ENCODE peak calls at places on chromosome 16, in six cellular contexts. N is cardiac muscle cell; Y is CD4-positive, CD25-positive, alpha-beta regulatory T cell; S is tibial nerve; R is mammary epithelial cell; P is body of pancreas. A is an unnamed sample.
A peak's percentile ranks its signal among the peaks of the same experiment; 100 is the strongest.

GRCh38 chr16:51875834-51876725 is 670.9 kb downstream of the TOX3 start:
- DNase-seq in N (no peak), P (no peak), R (no peak), Y (no peak), S (no peak), A (no peak)

GRCh38 chr16:72442381-72443158 is 270.6 kb upstream of the PMFBP1 start:
- DNase-seq in N (no peak), S (no peak), Y (no peak), R (no peak), P (no peak), A (no peak)

GRCh38 chr16:11097782-11098167 is 153.4 kb downstream of the CLEC16A start:
- DNase-seq in Y (no peak), N (no peak), P (no peak), S (no peak), R (no peak), A (no peak)

GRCh38 chr16:23453338-23454052 is 506 bp upstream of the COG7 start:
- DNase-seq in N (no peak), Y (no peak), P (no peak), R (no peak), S (no peak), A (no peak)

GRCh38 chr16:74627506-74628220 is 20.7 kb upstream of the GLG1 start:
- DNase-seq in Y (no peak), S (peak; percentile 16), R (no peak), P (peak; percentile 53), N (no peak), A (no peak)

GRCh38 chr16:4704913-4705312 is 11.6 kb downstream of the NUDT16L1 start:
- DNase-seq in Y (no peak), P (no peak), N (no peak), R (no peak), S (no peak), A (no peak)

GRCh38 chr16:3180445-3180878 is 7.5 kb upstream of the OR1F1 start:
- DNase-seq in N (no peak), S (no peak), Y (no peak), P (no peak), R (peak; percentile 40), A (peak; percentile 50)

GRCh38 chr16:27446721-27447120 is 44.7 kb downstream of the IL21R start:
- DNase-seq in P (no peak), Y (peak; percentile 74), R (no peak), S (no peak), N (no peak), A (no peak)

GRCh38 chr16:9348912-9349311 is 257.5 kb downstream of the HAPSTR1 start:
- DNase-seq in P (no peak), S (no peak), N (no peak), Y (no peak), R (no peak), A (no peak)

GRCh38 chr16:8572063-8572918 is 18.0 kb downstream of the TMEM114 start:
- DNase-seq in P (no peak), N (no peak), Y (no peak), S (no peak), R (no peak), A (no peak)

GRCh38 chr16:57957396-57958392 is 13.2 kb downstream of the CNGB1 start:
- DNase-seq in S (no peak), Y (no peak), N (no peak), R (no peak), P (no peak), A (no peak)

DNA sequence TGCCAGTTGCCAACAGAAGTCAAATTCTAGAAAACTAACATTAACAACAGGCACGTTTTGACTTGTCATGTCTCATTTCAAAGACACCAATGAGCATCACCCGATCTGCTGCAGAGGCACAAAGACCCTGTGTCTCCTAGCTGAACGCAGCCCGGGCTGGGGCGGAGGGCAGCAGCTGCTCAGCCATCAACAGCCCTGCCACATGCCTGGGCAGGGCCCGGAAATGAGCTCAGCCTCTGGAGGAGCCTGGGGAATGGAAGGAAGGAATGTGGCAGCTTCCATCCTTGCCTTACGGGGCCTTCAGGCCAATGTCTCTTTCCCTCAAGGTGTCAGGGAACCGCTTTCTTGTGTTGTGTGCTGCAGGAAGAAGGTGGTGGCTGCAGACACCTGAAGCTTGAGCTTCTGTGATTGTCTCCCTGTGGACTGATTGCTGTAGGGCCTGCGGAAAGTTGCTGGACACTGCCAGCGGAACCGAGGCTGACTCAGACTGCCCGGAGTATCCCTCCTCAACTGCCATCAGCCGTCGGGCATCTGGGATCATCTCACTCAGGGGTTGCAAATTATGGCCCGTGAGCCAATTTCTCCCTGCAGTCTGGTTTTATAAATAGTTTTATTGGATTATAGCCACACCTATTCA is 7.3 kb downstream of the CDH13 start:
- DNase-seq in R (peak; percentile 94), N (peak; percentile 64), S (no peak), Y (no peak), P (no peak), A (peak; percentile 95)
- H3K27me3 ChIP-seq in R (no peaks in the 10 kb centered on the region), N (peaks cover 3% of the 10 kb centered on the region), S (peaks cover under 1% of the 10 kb centered on the region), Y (peaks cover 3% of the 10 kb centered on the region), P (no peaks in the 10 kb centered on the region), A (no peaks in the 10 kb centered on the region)

DNA sequence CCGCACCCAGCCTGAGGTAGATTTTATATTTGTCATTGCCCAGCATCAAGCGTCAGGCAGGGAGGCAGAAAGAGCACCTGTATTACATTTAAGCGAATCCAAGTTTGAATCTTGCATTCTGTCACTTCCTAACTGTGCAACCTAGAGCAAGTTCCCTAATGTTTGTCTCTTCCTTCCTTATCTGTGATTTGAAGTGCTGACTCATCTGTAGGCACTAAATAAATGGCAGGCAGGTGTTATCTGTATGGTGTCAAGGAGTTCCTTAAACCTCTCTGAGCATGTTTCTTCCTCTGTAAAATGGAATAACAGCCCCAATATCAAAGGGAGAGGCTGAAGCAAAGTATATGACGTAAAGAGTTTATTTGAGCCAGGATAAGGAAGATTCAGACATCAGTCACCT is 24.3 kb downstream of the GP2 start:
- DNase-seq in S (no peak), Y (no peak), R (no peak), N (no peak), P (no peak), A (no peak)
- H3K27me3 ChIP-seq in S (no peaks in the 10 kb centered on the region), Y (no peaks in the 10 kb centered on the region), R (no peaks in the 10 kb centered on the region), N (no peaks in the 10 kb centered on the region), P (no peaks in the 10 kb centered on the region), A (no peaks in the 10 kb centered on the region)

GRCh38 chr16:85157372-85157771 is 45.1 kb upstream of the CIBAR2 start:
- DNase-seq in N (no peak), P (no peak), Y (no peak), R (no peak), S (no peak), A (no peak)

GRCh38 chr16:85158702-85159225 is 46.5 kb upstream of the CIBAR2 start:
- DNase-seq in Y (no peak), N (no peak), S (no peak), P (no peak), R (no peak), A (no peak)

GRCh38 chr16:85156869-85157268 is 44.6 kb upstream of the CIBAR2 start:
- DNase-seq in Y (no peak), N (no peak), P (no peak), R (no peak), S (no peak), A (no peak)

GRCh38 chr16:85159226-85159980 is 47.1 kb upstream of the CIBAR2 start:
- DNase-seq in R (no peak), N (no peak), Y (no peak), S (no peak), P (no peak), A (no peak)

GRCh38 chr16:85157813-85158701 is 45.8 kb upstream of the CIBAR2 start:
- DNase-seq in R (no peak), Y (no peak), P (no peak), N (no peak), S (no peak), A (no peak)
- H3K27me3 ChIP-seq in R (no peaks in the 10 kb centered on the region), Y (no peaks in the 10 kb centered on the region), P (no peaks in the 10 kb centered on the region), N (no peaks in the 10 kb centered on the region), S (no peaks in the 10 kb centered on the region), A (peaks cover 29% of the 10 kb centered on the region)

GRCh38 chr16:1154291-1154886 is 1.5 kb downstream of the CACNA1H start:
- DNase-seq in Y (no peak), R (no peak), S (no peak), N (no peak), P (no peak), A (no peak)
- H3K27me3 ChIP-seq in Y (no peaks in the 10 kb centered on the region), R (peaks cover 47% of the 10 kb centered on the region), S (peaks cover 83% of the 10 kb centered on the region), N (no peaks in the 10 kb centered on the region), P (peaks cover 18% of the 10 kb centered on the region), A (peaks cover 76% of the 10 kb centered on the region)

GRCh38 chr16:12390644-12391043 is 413.0 kb downstream of the CPPED1 start:
- DNase-seq in P (no peak), N (no peak), Y (no peak), R (peak; percentile 14), S (no peak), A (no peak)
- H3K27me3 ChIP-seq in P (no peaks in the 10 kb centered on the region), N (no peaks in the 10 kb centered on the region), Y (no peaks in the 10 kb centered on the region), R (no peaks in the 10 kb centered on the region), S (no peaks in the 10 kb centered on the region), A (no peaks in the 10 kb centered on the region)

GRCh38 chr16:87652386-87652785 is 50.1 kb downstream of the JPH3 start:
- DNase-seq in N (no peak), S (no peak), R (no peak), P (no peak), Y (no peak), A (no peak)

GRCh38 chr16:87648698-87649487 is 46.6 kb downstream of the JPH3 start:
- DNase-seq in P (no peak), R (no peak), S (no peak), N (no peak), Y (no peak), A (no peak)

GRCh38 chr16:87654826-87655225 is 52.5 kb downstream of the JPH3 start:
- DNase-seq in S (no peak), N (no peak), P (no peak), Y (no peak), R (no peak), A (no peak)

GRCh38 chr16:87652799-87653198 is 50.5 kb downstream of the JPH3 start:
- DNase-seq in P (no peak), S (no peak), N (no peak), Y (no peak), R (no peak), A (no peak)

DNA sequence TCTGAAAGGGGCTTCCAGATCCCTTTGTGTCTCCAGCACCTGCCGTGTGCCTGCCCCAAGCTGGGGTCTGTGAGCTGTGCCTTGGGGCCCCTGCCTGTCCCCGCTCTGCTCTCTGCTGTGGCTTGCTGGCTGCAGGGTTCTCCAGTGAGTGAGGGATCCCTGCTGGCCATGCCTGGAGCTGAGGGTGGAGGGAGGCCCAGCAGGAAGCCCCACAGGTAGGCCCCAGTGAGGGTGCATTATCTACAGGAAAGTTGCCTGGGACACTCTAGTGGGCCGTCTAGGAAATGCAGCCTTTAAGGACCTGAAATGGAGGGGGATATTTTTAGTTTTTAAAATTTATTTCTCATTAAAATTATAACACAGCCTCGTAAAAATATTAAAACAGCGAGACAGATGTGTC is 50.9 kb downstream of the JPH3 start:
- DNase-seq in P (no peak), Y (no peak), R (no peak), S (no peak), N (no peak), A (no peak)
- H3K27me3 ChIP-seq in P (no peaks in the 10 kb centered on the region), Y (no peaks in the 10 kb centered on the region), R (peaks cover 13% of the 10 kb centered on the region), S (peaks cover 31% of the 10 kb centered on the region), N (no peaks in the 10 kb centered on the region), A (peaks cover 36% of the 10 kb centered on the region)

A was measured in foreskin keratinocyte.